ENCODE peak calls at places on chromosomes 5 and 9, in four cellular contexts. F is fibroblast of mammary gland, M is nucleus accumbens, N is NCI-H1092 treated with DMSO at 0.1 percent for 48 hours. V is an unnamed sample.

GRCh38 chr5:134938020-134938419 is 29.7 kb upstream of the CATSPER3 start:
- DNase-seq in F (no peak), M (no peak), N (no peak), V (no peak)

GRCh38 chr5:173707392-173707791 is 90.9 kb upstream of the BOD1 start:
- DNase-seq in F (peak; percentile 92), M (no peak), N (no peak), V (peak; percentile 92)

GRCh38 chr5:123951204-123951977 is 439.4 kb downstream of the CSNK1G3 start:
- DNase-seq in F (peak; percentile 98), M (no peak), N (no peak), V (no peak)

GRCh38 chr5:9451017-9451416 is 94.9 kb downstream of the SEMA5A start:
- DNase-seq in F (no peak), M (no peak), N (no peak), V (no peak)

GRCh38 chr9:130359819-130360218 is 84.9 kb upstream of the ASS1 start:
- DNase-seq in F (no peak), M (no peak), N (no peak), V (no peak)

GRCh38 chr5:77560677-77561263 is 68.7 kb upstream of the WDR41 start:
- DNase-seq in F (peak; percentile 66), M (no peak), N (peak; percentile 24), V (no peak)

GRCh38 chr9:134601764-134602163 is 39.8 kb upstream of the COL5A1 start:
- DNase-seq in F (peak; percentile 54), M (no peak), N (no peak), V (peak; percentile 30)

GRCh38 chr9:2307480-2307879 is 292.3 kb downstream of the SMARCA2 start:
- DNase-seq in F (peak; percentile 50), M (no peak), N (no peak), V (no peak)

GRCh38 chr9:137721479-137721878 is 102.7 kb downstream of the EHMT1 start:
- DNase-seq in F (no peak), M (no peak), N (no peak), V (no peak)

GRCh38 chr5:58794875-58795274 is 212.0 kb downstream of the RAB3C start:
- DNase-seq in F (peak; percentile 14), M (no peak), N (no peak), V (no peak)

GRCh38 chr5:122126711-122127385 is 2.5 kb upstream of the ZNF474 start:
- DNase-seq in F (peak; percentile 38), M (no peak), N (no peak), V (no peak)

GRCh38 chr9:93306081-93306480 is 122.1 kb downstream of the WNK2 start:
- DNase-seq in F (no peak), M (no peak), N (no peak), V (peak; percentile 7)

GRCh38 chr9:125495137-125496119 is 211.6 kb downstream of the MAPKAP1 start:
- DNase-seq in F (no peak), M (no peak), N (no peak), V (no peak)

GRCh38 chr9:36575411-36575882 is 2.8 kb downstream of the MELK start:
- DNase-seq in F (peak; percentile 65), M (no peak), N (no peak), V (no peak)

GRCh38 chr5:121218086-121218485 is 633.6 kb upstream of the FTMT start:
- DNase-seq in F (no peak), M (no peak), N (no peak), V (no peak)

GRCh38 chr5:122515709-122516431 is 203.8 kb downstream of the SNCAIP start:
- DNase-seq in F (peak; percentile 81), M (no peak), N (peak; percentile 52), V (peak; percentile 22)

GRCh38 chr5:39100851-39101396 is 26.7 kb upstream of the RICTOR start:
- DNase-seq in F (peak; percentile 99), M (no peak), N (no peak), V (no peak)

GRCh38 chr5:77076961-77077820 is 9.9 kb downstream of the ZBED3 start:
- DNase-seq in F (peak; percentile 60), M (no peak), N (no peak), V (peak; percentile 79)

GRCh38 chr9:116795859-116796258 is 108.8 kb downstream of the TRIM32 start:
- DNase-seq in F (no peak), M (no peak), N (no peak), V (no peak)

V was measured in adrenal gland.